ENCODE peak calls at places on chromosome 9, in eight cellular contexts. One of them, this sample, is unnamed. For H3K9me3, the result is how much of the 10 kb centered on the place peaks cover.

GRCh38 chr9:107847977-107848376 is 358.4 kb upstream of the KLF4 start:
- DNase-seq in adipocyte: peak
- DNase-seq in A549: no peak
- DNase-seq in astrocyte: peak
- DNase-seq in cardiac muscle cell: no peak
- DNase-seq in Karpas-422: no peak
- DNase-seq in IMR-90: peak
- DNase-seq in GM23248: peak
- DNase-seq in this sample: no peak

GRCh38 chr9:86721843-86722705 is 225.2 kb downstream of the GAS1 start:
- DNase-seq in adipocyte: peak
- DNase-seq in A549: no peak
- DNase-seq in astrocyte: peak
- DNase-seq in cardiac muscle cell: no peak
- DNase-seq in Karpas-422: no peak
- DNase-seq in IMR-90: peak
- DNase-seq in GM23248: peak
- DNase-seq in this sample: no peak

GRCh38 chr9:38336341-38336740 is 56.2 kb upstream of the ALDH1B1 start:
- DNase-seq in adipocyte: no peak
- DNase-seq in A549: no peak
- DNase-seq in astrocyte: no peak
- DNase-seq in cardiac muscle cell: no peak
- DNase-seq in Karpas-422: no peak
- DNase-seq in IMR-90: no peak
- DNase-seq in GM23248: no peak
- DNase-seq in this sample: no peak

GRCh38 chr9:82930116-82930515 is 132.8 kb downstream of the RASEF start:
- DNase-seq in adipocyte: no peak
- DNase-seq in A549: no peak
- DNase-seq in astrocyte: peak
- DNase-seq in cardiac muscle cell: no peak
- DNase-seq in Karpas-422: no peak
- DNase-seq in IMR-90: no peak
- DNase-seq in GM23248: no peak
- DNase-seq in this sample: no peak

GRCh38 chr9:126439402-126439765 is 112.8 kb downstream of the MVB12B start:
- DNase-seq in adipocyte: peak
- DNase-seq in A549: no peak
- DNase-seq in astrocyte: peak
- DNase-seq in cardiac muscle cell: no peak
- DNase-seq in Karpas-422: no peak
- DNase-seq in IMR-90: peak
- DNase-seq in GM23248: peak
- DNase-seq in this sample: no peak

GRCh38 chr9:129124507-129125069 is 13.4 kb downstream of the PTPA start:
- DNase-seq in adipocyte: no peak
- DNase-seq in A549: no peak
- DNase-seq in astrocyte: no peak
- DNase-seq in cardiac muscle cell: no peak
- DNase-seq in Karpas-422: no peak
- DNase-seq in IMR-90: no peak
- DNase-seq in GM23248: no peak
- DNase-seq in this sample: no peak

GRCh38 chr9:101580076-101580475 is 14.7 kb downstream of the PPP3R2 start:
- DNase-seq in adipocyte: no peak
- DNase-seq in A549: no peak
- DNase-seq in astrocyte: no peak
- DNase-seq in cardiac muscle cell: no peak
- DNase-seq in Karpas-422: no peak
- DNase-seq in IMR-90: no peak
- DNase-seq in GM23248: no peak
- DNase-seq in this sample: no peak

GRCh38 chr9:96342553-96343245 is 40.7 kb upstream of the HSD17B3 start:
- DNase-seq in adipocyte: no peak
- DNase-seq in A549: no peak
- DNase-seq in astrocyte: no peak
- DNase-seq in cardiac muscle cell: no peak
- DNase-seq in Karpas-422: no peak
- DNase-seq in IMR-90: no peak
- DNase-seq in GM23248: no peak
- DNase-seq in this sample: no peak

GRCh38 chr9:134177186-134177585 is 12.8 kb upstream of the RNU6ATAC start:
- DNase-seq in adipocyte: no peak
- DNase-seq in A549: no peak
- DNase-seq in astrocyte: no peak
- DNase-seq in cardiac muscle cell: no peak
- DNase-seq in Karpas-422: no peak
- DNase-seq in IMR-90: no peak
- DNase-seq in GM23248: no peak
- DNase-seq in this sample: no peak

GRCh38 chr9:27569406-27569805 is 3.9 kb downstream of the C9orf72 start:
- DNase-seq in adipocyte: no peak
- DNase-seq in A549: no peak
- DNase-seq in astrocyte: no peak
- DNase-seq in cardiac muscle cell: no peak
- DNase-seq in Karpas-422: no peak
- DNase-seq in IMR-90: no peak
- DNase-seq in GM23248: no peak
- DNase-seq in this sample: no peak

GRCh38 chr9:9552665-9553064 is 1060.1 kb downstream of the PTPRD start:
- DNase-seq in adipocyte: no peak
- DNase-seq in A549: no peak
- DNase-seq in astrocyte: no peak
- DNase-seq in cardiac muscle cell: no peak
- DNase-seq in Karpas-422: no peak
- DNase-seq in IMR-90: no peak
- DNase-seq in GM23248: no peak
- DNase-seq in this sample: peak

GRCh38 chr9:13113201-13113600 is 166.3 kb downstream of the MPDZ start:
- DNase-seq in adipocyte: peak
- DNase-seq in A549: no peak
- DNase-seq in astrocyte: peak
- DNase-seq in cardiac muscle cell: no peak
- DNase-seq in Karpas-422: no peak
- DNase-seq in IMR-90: peak
- DNase-seq in GM23248: peak
- DNase-seq in this sample: no peak

GRCh38 chr9:95574176-95574575 is 57.4 kb upstream of the PTCH1 start:
- DNase-seq in adipocyte: no peak
- DNase-seq in A549: no peak
- DNase-seq in astrocyte: no peak
- DNase-seq in cardiac muscle cell: no peak
- DNase-seq in Karpas-422: peak
- DNase-seq in IMR-90: no peak
- DNase-seq in GM23248: no peak
- DNase-seq in this sample: no peak

GRCh38 chr9:89996717-89997116 is 391.9 kb downstream of the GADD45G start:
- DNase-seq in adipocyte: no peak
- DNase-seq in A549: no peak
- DNase-seq in astrocyte: no peak
- DNase-seq in cardiac muscle cell: no peak
- DNase-seq in Karpas-422: no peak
- DNase-seq in IMR-90: no peak
- DNase-seq in GM23248: peak
- DNase-seq in this sample: no peak

GRCh38 chr9:134377976-134378375 is 51.7 kb downstream of the RXRA start:
- DNase-seq in adipocyte: no peak
- DNase-seq in A549: peak
- DNase-seq in astrocyte: no peak
- DNase-seq in cardiac muscle cell: no peak
- DNase-seq in Karpas-422: no peak
- DNase-seq in IMR-90: no peak
- DNase-seq in GM23248: peak
- DNase-seq in this sample: no peak

GRCh38 chr9:88268886-88269285 is 119.4 kb upstream of the SPIN1 start:
- DNase-seq in adipocyte: no peak
- DNase-seq in A549: no peak
- DNase-seq in astrocyte: no peak
- DNase-seq in cardiac muscle cell: no peak
- DNase-seq in Karpas-422: no peak
- DNase-seq in IMR-90: no peak
- DNase-seq in GM23248: no peak
- DNase-seq in this sample: no peak
- H3K4me3 ChIP-seq in adipocyte: no peak
- H3K4me3 ChIP-seq in A549: no peak
- H3K4me3 ChIP-seq in astrocyte: no peak
- H3K4me3 ChIP-seq in cardiac muscle cell: no peak
- H3K4me3 ChIP-seq in Karpas-422: no peak
- H3K4me3 ChIP-seq in IMR-90: no peak
- H3K4me3 ChIP-seq in GM23248: no peak
- H3K4me3 ChIP-seq in this sample: no peak

GRCh38 chr9:17246770-17247169 is 111.9 kb downstream of the CNTLN start:
- DNase-seq in adipocyte: no peak
- DNase-seq in A549: no peak
- DNase-seq in astrocyte: no peak
- DNase-seq in cardiac muscle cell: no peak
- DNase-seq in Karpas-422: no peak
- DNase-seq in IMR-90: no peak
- DNase-seq in GM23248: no peak
- DNase-seq in this sample: no peak

GRCh38 chr9:17251100-17251499 is 116.3 kb downstream of the CNTLN start:
- DNase-seq in adipocyte: no peak
- DNase-seq in A549: no peak
- DNase-seq in astrocyte: no peak
- DNase-seq in cardiac muscle cell: no peak
- DNase-seq in Karpas-422: no peak
- DNase-seq in IMR-90: no peak
- DNase-seq in GM23248: no peak
- DNase-seq in this sample: no peak
- H3K9me3 ChIP-seq in adipocyte: half or more
- H3K9me3 ChIP-seq in A549: under half
- H3K9me3 ChIP-seq in astrocyte: under half
- H3K9me3 ChIP-seq in cardiac muscle cell: under half
- H3K9me3 ChIP-seq in Karpas-422: under half
- H3K9me3 ChIP-seq in IMR-90: under half
- H3K9me3 ChIP-seq in GM23248: under half
- H3K9me3 ChIP-seq in this sample: under half

GRCh38 chr9:91119147-91119546 is 242.6 kb downstream of the AUH start:
- DNase-seq in adipocyte: peak
- DNase-seq in A549: no peak
- DNase-seq in astrocyte: peak
- DNase-seq in cardiac muscle cell: no peak
- DNase-seq in Karpas-422: no peak
- DNase-seq in IMR-90: peak
- DNase-seq in GM23248: peak
- DNase-seq in this sample: no peak
- H3K4me3 ChIP-seq in adipocyte: peak
- H3K4me3 ChIP-seq in A549: no peak
- H3K4me3 ChIP-seq in astrocyte: peak
- H3K4me3 ChIP-seq in cardiac muscle cell: no peak
- H3K4me3 ChIP-seq in Karpas-422: no peak
- H3K4me3 ChIP-seq in IMR-90: peak
- H3K4me3 ChIP-seq in GM23248: peak
- H3K4me3 ChIP-seq in this sample: no peak

GRCh38 chr9:3783156-3783555 is 257.4 kb upstream of the RFX3 start:
- DNase-seq in adipocyte: peak
- DNase-seq in A549: no peak
- DNase-seq in astrocyte: no peak
- DNase-seq in cardiac muscle cell: no peak
- DNase-seq in Karpas-422: no peak
- DNase-seq in IMR-90: no peak
- DNase-seq in GM23248: no peak
- DNase-seq in this sample: no peak

GRCh38 chr9:3793363-3793762 is 267.6 kb upstream of the RFX3 start:
- DNase-seq in adipocyte: no peak
- DNase-seq in A549: no peak
- DNase-seq in astrocyte: no peak
- DNase-seq in cardiac muscle cell: no peak
- DNase-seq in Karpas-422: no peak
- DNase-seq in IMR-90: no peak
- DNase-seq in GM23248: no peak
- DNase-seq in this sample: no peak

GRCh38 chr9:3787628-3788027 is 261.8 kb upstream of the RFX3 start:
- DNase-seq in adipocyte: no peak
- DNase-seq in A549: no peak
- DNase-seq in astrocyte: no peak
- DNase-seq in cardiac muscle cell: no peak
- DNase-seq in Karpas-422: no peak
- DNase-seq in IMR-90: no peak
- DNase-seq in GM23248: no peak
- DNase-seq in this sample: no peak

GRCh38 chr9:3794005-3794404 is 268.2 kb upstream of the RFX3 start:
- DNase-seq in adipocyte: peak
- DNase-seq in A549: no peak
- DNase-seq in astrocyte: peak
- DNase-seq in cardiac muscle cell: peak
- DNase-seq in Karpas-422: no peak
- DNase-seq in IMR-90: peak
- DNase-seq in GM23248: no peak
- DNase-seq in this sample: no peak

DNA sequence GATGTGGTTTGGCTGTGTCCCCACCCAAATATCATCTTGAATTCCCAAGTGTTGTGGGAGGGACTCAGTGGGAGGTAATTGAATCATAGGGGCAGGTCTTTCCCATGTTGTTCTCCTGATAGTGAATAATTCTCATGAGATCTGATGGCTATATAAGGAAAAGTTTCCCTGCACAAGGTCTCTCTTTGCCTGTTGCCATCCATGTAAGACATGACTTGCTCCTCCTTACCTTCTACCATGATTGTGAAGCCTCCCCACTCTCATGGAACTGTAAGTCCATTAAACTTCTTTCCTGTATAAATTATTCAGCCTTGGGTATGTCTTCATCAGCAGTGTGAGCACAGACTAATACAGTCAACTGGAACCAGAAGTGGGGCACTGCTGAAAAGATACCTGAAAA is 262.4 kb upstream of the RFX3 start:
- DNase-seq in adipocyte: no peak
- DNase-seq in A549: no peak
- DNase-seq in astrocyte: no peak
- DNase-seq in cardiac muscle cell: no peak
- DNase-seq in Karpas-422: no peak
- DNase-seq in IMR-90: no peak
- DNase-seq in GM23248: no peak
- DNase-seq in this sample: no peak
- H3K9me3 ChIP-seq in adipocyte: under half
- H3K9me3 ChIP-seq in A549: under half
- H3K9me3 ChIP-seq in astrocyte: under half
- H3K9me3 ChIP-seq in cardiac muscle cell: under half
- H3K9me3 ChIP-seq in Karpas-422: under half
- H3K9me3 ChIP-seq in IMR-90: under half
- H3K9me3 ChIP-seq in GM23248: under half
- H3K9me3 ChIP-seq in this sample: under half